ENCODE peak calls at places on chromosomes 3 and 15, in ten cellular contexts. J is mucosa of descending colon, N is astrocyte of the spinal cord, Z is astrocyte, R is HCT116, Q is psoas muscle, I is mesendoderm, S is body of pancreas, U is lower lobe of right lung, P is SJSA1. W is an unnamed sample.

GRCh38 chr3:47404420-47404819 is 23.6 kb downstream of the PTPN23 start:
- DNase-seq in J (no peak), S (no peak), N (no peak), I (no peak), U (no peak), Z (peak), P (no peak), R (no peak), Q (peak), W (no peak)

GRCh38 chr3:59567656-59568055 is 517.8 kb upstream of the CFAP20DC start:
- DNase-seq in Z (peak), S (no peak), J (no peak), N (no peak), R (no peak), U (no peak), Q (no peak), P (no peak), I (no peak), W (no peak)

GRCh38 chr15:90104551-90104950 is 2.3 kb upstream of the IDH2 start:
- DNase-seq in Z (no peak), Q (no peak), P (no peak), N (no peak), S (peak), I (no peak), J (peak), R (no peak), U (no peak), W (no peak)

GRCh38 chr3:193508108-193508507 is 46.6 kb downstream of the ATP13A4 start:
- DNase-seq in I (no peak), Q (no peak), N (no peak), J (no peak), U (no peak), Z (no peak), S (no peak), P (no peak), R (no peak), W (no peak)

GRCh38 chr3:40851836-40852235 is 327.1 kb downstream of the ZNF621 start:
- DNase-seq in Q (no peak), Z (no peak), N (no peak), R (no peak), I (no peak), U (no peak), S (no peak), J (no peak), P (no peak), W (no peak)

GRCh38 chr3:5226783-5227182 is 39.3 kb downstream of the EDEM1 start:
- DNase-seq in Q (no peak), S (no peak), R (peak), Z (peak), I (no peak), P (no peak), U (no peak), J (no peak), N (peak), W (peak)

GRCh38 chr3:99871231-99871898 is 53.7 kb downstream of the CMSS1 start:
- DNase-seq in Q (no peak), P (no peak), S (no peak), I (no peak), N (no peak), J (no peak), U (no peak), R (no peak), Z (peak), W (no peak)

GRCh38 chr3:59388555-59389280 is 338.9 kb upstream of the CFAP20DC start:
- DNase-seq in U (no peak), S (no peak), N (no peak), I (no peak), P (no peak), Z (peak), R (no peak), Q (no peak), J (no peak), W (no peak)

GRCh38 chr3:112685956-112686355 is 45.0 kb upstream of the CCDC80 start:
- DNase-seq in J (no peak), Z (no peak), S (no peak), N (no peak), R (no peak), Q (no peak), U (no peak), I (no peak), P (no peak), W (no peak)

GRCh38 chr15:63544253-63545026 is 40.0 kb downstream of the USP3 start:
- DNase-seq in P (no peak), Q (no peak), I (no peak), U (no peak), N (no peak), Z (no peak), R (no peak), S (no peak), J (no peak), W (no peak)

GRCh38 chr3:47896736-47897135 is 93.8 kb downstream of the DHX30 start:
- DNase-seq in I (no peak), R (no peak), Q (no peak), Z (no peak), P (no peak), N (no peak), J (no peak), S (no peak), U (no peak), W (no peak)

GRCh38 chr3:13842226-13842625 is 37.6 kb downstream of the WNT7A start:
- DNase-seq in S (no peak), I (no peak), U (no peak), R (no peak), N (no peak), J (no peak), P (no peak), Z (no peak), Q (no peak), W (no peak)

GRCh38 chr3:51382076-51382745 is 2.9 kb upstream of the MANF start:
- DNase-seq in P (no peak), U (no peak), S (no peak), I (peak), Z (no peak), N (no peak), R (no peak), J (no peak), Q (no peak), W (no peak)

GRCh38 chr15:28003302-28004037 is 95.6 kb downstream of the OCA2 start:
- DNase-seq in Q (no peak), I (no peak), P (no peak), R (no peak), J (no peak), S (no peak), U (no peak), N (no peak), Z (no peak), W (no peak)

GRCh38 chr15:100338971-100339444 is 2.8 kb downstream of the ADAMTS17 start:
- DNase-seq in I (peak), N (peak), R (peak), J (peak), Q (peak), Z (peak), S (peak), P (no peak), U (no peak), W (no peak)

DNA sequence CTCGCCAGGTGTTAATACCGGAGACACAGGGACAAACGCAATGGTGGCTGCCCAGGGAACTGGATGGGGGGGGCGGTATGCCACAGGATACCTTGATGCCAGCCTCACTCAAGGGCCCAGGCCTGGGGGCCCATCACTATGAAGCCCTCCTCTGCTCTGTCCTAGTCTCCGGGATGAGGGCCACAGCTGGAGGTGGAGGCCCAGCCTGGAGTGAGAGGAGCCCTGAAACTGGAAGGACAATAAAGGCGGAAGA is 1.5 kb upstream of the CAMK2N2 start:
- DNase-seq in P (no peak), S (no peak), I (no peak), N (no peak), Z (no peak), R (no peak), Q (no peak), J (no peak), U (no peak), W (no peak)
- H3K4me3 ChIP-seq in P (no peak), S (no peak), I (no peak), N (no peak), Z (no peak), R (no peak), Q (peak), J (no peak), U (no peak), W (no peak)

GRCh38 chr15:62164500-62165028 is 521 bp downstream of the C2CD4B start:
- DNase-seq in S (peak), J (peak), R (no peak), U (peak), Z (no peak), Q (peak), I (peak), P (no peak), N (no peak), W (no peak)
- H3K4me3 ChIP-seq in S (peak), J (no peak), R (no peak), U (peak), Z (no peak), Q (peak), I (no peak), P (no peak), N (no peak), W (peak)

GRCh38 chr3:16790432-16791379 is 94.0 kb upstream of the PLCL2 start:
- DNase-seq in Q (no peak), S (no peak), N (no peak), J (no peak), U (no peak), I (no peak), Z (no peak), P (no peak), R (no peak), W (no peak)

GRCh38 chr3:16789344-16790100 is 95.2 kb upstream of the PLCL2 start:
- DNase-seq in P (no peak), U (no peak), Z (no peak), S (no peak), N (no peak), R (no peak), J (no peak), I (peak), Q (no peak), W (no peak)

GRCh38 chr3:16788440-16789057 is 96.2 kb upstream of the PLCL2 start:
- DNase-seq in J (no peak), S (no peak), U (no peak), R (no peak), I (peak), Q (no peak), Z (no peak), P (no peak), N (no peak), W (no peak)

GRCh38 chr3:16784958-16785357 is 99.8 kb upstream of the PLCL2 start:
- DNase-seq in I (no peak), Q (no peak), J (no peak), P (no peak), Z (no peak), N (no peak), U (no peak), S (no peak), R (no peak), W (no peak)
- H3K4me3 ChIP-seq in I (no peak), Q (no peak), J (no peak), P (no peak), Z (no peak), N (no peak), U (no peak), S (no peak), R (no peak), W (no peak)

GRCh38 chr3:184380627-184381260 is 890 bp downstream of the CHRD start:
- DNase-seq in R (no peak), J (no peak), I (no peak), U (no peak), Q (no peak), S (no peak), P (no peak), N (no peak), Z (no peak), W (no peak)

GRCh38 chr3:184382326-184383032 is 2.6 kb downstream of the CHRD start:
- DNase-seq in U (no peak), P (no peak), Z (no peak), N (no peak), Q (no peak), R (no peak), I (no peak), S (no peak), J (no peak), W (no peak)

GRCh38 chr3:184380210-184380626 is 364 bp downstream of the CHRD start:
- DNase-seq in P (no peak), I (peak), S (peak), J (peak), R (no peak), U (peak), N (peak), Q (peak), Z (peak), W (no peak)

GRCh38 chr3:184383033-184383740 is 3.3 kb downstream of the CHRD start:
- DNase-seq in Q (no peak), N (no peak), S (no peak), Z (no peak), R (no peak), J (no peak), U (no peak), P (no peak), I (no peak), W (no peak)

DNA sequence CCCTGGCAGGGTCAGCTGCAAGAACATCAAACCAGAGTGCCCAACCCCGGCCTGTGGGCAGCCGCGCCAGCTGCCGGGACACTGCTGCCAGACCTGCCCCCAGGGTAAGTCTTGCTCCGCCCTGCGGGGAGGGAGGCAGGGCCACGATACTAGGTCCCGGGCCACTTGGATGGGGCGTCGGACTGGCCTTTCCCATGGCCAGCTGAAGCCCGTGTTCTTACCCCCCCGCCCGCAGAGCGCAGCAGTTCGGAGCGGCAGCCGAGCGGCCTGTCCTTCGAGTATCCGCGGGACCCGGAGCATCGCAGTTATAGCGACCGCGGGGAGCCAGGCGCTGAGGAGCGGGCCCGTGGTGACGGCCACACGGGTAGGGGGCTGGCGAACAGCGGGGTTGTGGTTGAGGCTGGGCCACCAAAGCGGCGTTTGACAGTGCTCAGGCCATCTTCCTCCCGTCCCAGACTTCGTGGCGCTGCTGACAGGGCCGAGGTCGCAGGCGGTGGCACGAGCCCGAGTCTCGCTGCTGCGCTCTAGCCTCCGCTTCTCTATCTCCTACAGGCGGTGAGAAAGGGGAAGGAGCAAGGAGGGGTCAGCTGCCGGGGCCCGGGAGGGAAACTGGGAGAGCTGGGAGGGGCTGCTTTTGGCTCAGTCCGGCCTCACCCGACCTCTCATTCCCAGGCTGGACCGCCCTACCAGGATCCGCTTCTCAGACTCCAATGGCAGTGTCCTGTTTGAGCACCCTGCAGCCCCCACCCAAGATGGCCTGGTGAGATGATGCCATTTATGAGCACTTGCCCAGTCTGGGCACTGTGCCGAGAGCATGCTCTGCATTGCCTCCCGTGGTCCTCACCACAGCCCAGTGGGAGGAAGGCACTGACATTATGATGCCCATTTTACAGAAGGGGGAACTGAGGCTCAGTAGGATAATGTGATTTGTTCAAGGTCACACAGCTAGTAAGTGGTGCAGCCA is 1.7 kb downstream of the CHRD start:
- DNase-seq in Q (peak), S (no peak), R (no peak), J (no peak), N (no peak), I (peak), Z (no peak), P (no peak), U (no peak), W (no peak)
- H3K4me3 ChIP-seq in Q (peak), S (no peak), R (no peak), J (no peak), N (no peak), I (no peak), Z (no peak), P (no peak), U (peak), W (no peak)

DNA sequence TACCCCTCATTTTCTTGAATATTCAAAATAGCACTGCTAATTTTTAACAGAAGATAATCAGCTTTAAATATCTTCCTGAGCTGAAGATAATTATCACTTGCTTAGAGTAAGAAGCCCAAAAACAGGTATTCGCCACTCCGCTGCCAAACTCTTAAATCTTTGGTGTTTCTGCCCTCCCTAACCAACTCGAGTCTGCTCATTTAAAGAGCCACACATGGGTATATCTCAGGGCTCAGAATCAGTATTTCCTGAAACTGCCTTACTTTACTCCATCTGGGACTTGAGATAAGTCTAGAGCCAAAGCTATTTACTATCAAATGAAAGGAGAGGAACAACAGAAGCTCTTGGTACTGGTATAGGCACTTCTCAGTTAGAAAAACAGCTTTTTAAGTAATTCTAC is 10.8 kb downstream of the PDCD10 start:
- DNase-seq in P (no peak), Z (no peak), U (no peak), I (peak), Q (no peak), R (no peak), S (no peak), N (no peak), J (no peak), W (no peak)
- H3K4me3 ChIP-seq in P (no peak), Z (no peak), U (no peak), I (no peak), Q (no peak), R (no peak), S (no peak), N (no peak), J (no peak), W (no peak)

GRCh38 chr15:74179983-74180688 is 6.6 kb downstream of the ISLR start:
- DNase-seq in R (no peak), P (peak), N (peak), Q (peak), I (peak), Z (peak), S (no peak), U (peak), J (peak), W (no peak)

GRCh38 chr15:74180689-74181602 is 7.4 kb downstream of the ISLR start:
- DNase-seq in R (no peak), U (peak), J (peak), N (no peak), P (no peak), I (no peak), Z (no peak), Q (no peak), S (no peak), W (no peak)

GRCh38 chr15:74176262-74177208 is 3.0 kb downstream of the ISLR start:
- DNase-seq in S (no peak), I (peak), R (no peak), P (no peak), U (peak), Z (no peak), N (peak), Q (no peak), J (no peak), W (no peak)

GRCh38 chr15:74179101-74179841 is 5.8 kb downstream of the ISLR start:
- DNase-seq in I (no peak), N (peak), J (no peak), P (peak), Z (peak), Q (peak), S (peak), U (peak), R (no peak), W (no peak)

GRCh38 chr15:74178326-74179100 is 5.0 kb downstream of the ISLR start:
- DNase-seq in J (no peak), N (no peak), R (no peak), I (no peak), S (no peak), P (no peak), Z (no peak), Q (no peak), U (peak), W (no peak)
- H3K4me3 ChIP-seq in J (no peak), N (no peak), R (no peak), I (no peak), S (no peak), P (no peak), Z (no peak), Q (no peak), U (no peak), W (no peak)

GRCh38 chr3:65246561-65246960 is 558.8 kb upstream of the ADAMTS9 start:
- DNase-seq in J (no peak), S (no peak), Q (no peak), Z (peak), P (no peak), I (peak), N (no peak), R (no peak), U (no peak), W (no peak)
- H3K4me3 ChIP-seq in J (no peak), S (no peak), Q (no peak), Z (no peak), P (no peak), I (no peak), N (no peak), R (no peak), U (no peak), W (no peak)